ENCODE peak calls at places on chromosomes 5 and 9, in eight cellular contexts. P is NCI-H1436, B is choroid plexus epithelial cell, L is heart right ventricle, F is stomach, O is endothelial cell, Q is OCI-M1, N is EL. M is an unnamed sample.

GRCh38 chr5:135173662-135174290 is 139.7 kb upstream of the PITX1 start:
- DNase-seq in P (no peak), B (no peak), L (no peak), F (no peak), O (no peak), Q (peak; percentile 85), N (no peak), M (no peak)

GRCh38 chr5:181190711-181191525 is 14.1 kb downstream of the TRIM7 start:
- DNase-seq in P (no peak), B (peak; percentile 63), L (peak; percentile 63), F (peak; percentile 48), O (peak; percentile 62), Q (no peak), N (peak; percentile 52), M (peak; percentile 63)

GRCh38 chr9:20788526-20789421 is 104.7 kb downstream of the FOCAD start:
- DNase-seq in P (no peak), B (peak; percentile 54), L (no peak), F (no peak), O (no peak), Q (no peak), N (no peak), M (peak; percentile 64)

GRCh38 chr9:131868766-131869165 is 128.9 kb upstream of the RAPGEF1 start:
- DNase-seq in P (no peak), B (no peak), L (no peak), F (no peak), O (no peak), Q (no peak), N (no peak), M (no peak)

GRCh38 chr9:131513177-131513576 is 10.5 kb downstream of the POMT1 start:
- DNase-seq in P (no peak), B (no peak), L (no peak), F (no peak), O (no peak), Q (no peak), N (no peak), M (no peak)

GRCh38 chr5:53871050-53871449 is 310.6 kb downstream of the NDUFS4 start:
- DNase-seq in P (no peak), B (peak; percentile 33), L (no peak), F (no peak), O (no peak), Q (peak; percentile 58), N (no peak), M (no peak)

GRCh38 chr5:68285857-68286611 is 70.5 kb downstream of the PIK3R1 start:
- DNase-seq in P (peak; percentile 19), B (peak; percentile 79), L (no peak), F (no peak), O (no peak), Q (peak; percentile 74), N (peak; percentile 65), M (no peak)

GRCh38 chr5:150559701-150560100 is 51.8 kb downstream of the NDST1 start:
- DNase-seq in P (no peak), B (peak; percentile 57), L (no peak), F (no peak), O (no peak), Q (no peak), N (peak; percentile 55), M (no peak)

GRCh38 chr9:79763861-79764260 is 192.1 kb downstream of the TLE4 start:
- DNase-seq in P (no peak), B (peak; percentile 18), L (no peak), F (peak; percentile 26), O (no peak), Q (peak; percentile 4), N (no peak), M (no peak)

GRCh38 chr9:107712390-107712789 is 222.8 kb upstream of the KLF4 start:
- DNase-seq in P (no peak), B (peak; percentile 82), L (no peak), F (no peak), O (no peak), Q (peak; percentile 79), N (peak; percentile 73), M (no peak)

GRCh38 chr5:116234681-116235080 is 149.9 kb downstream of the COMMD10 start:
- DNase-seq in P (no peak), B (no peak), L (no peak), F (no peak), O (no peak), Q (no peak), N (no peak), M (no peak)

GRCh38 chr9:385818-386398 is 171.2 kb downstream of the DOCK8 start:
- DNase-seq in P (peak; percentile 25), B (peak; percentile 75), L (no peak), F (peak; percentile 57), O (peak; percentile 64), Q (peak; percentile 10), N (peak; percentile 46), M (peak; percentile 69)

GRCh38 chr9:18208166-18209059 is 265.5 kb upstream of the ADAMTSL1 start:
- DNase-seq in P (peak; percentile 22), B (peak; percentile 55), L (no peak), F (peak; percentile 73), O (peak; percentile 69), Q (peak; percentile 30), N (peak; percentile 37), M (peak; percentile 42)

GRCh38 chr5:159905496-159905895 is 10.8 kb upstream of the ADRA1B start:
- DNase-seq in P (no peak), B (peak; percentile 76), L (no peak), F (no peak), O (no peak), Q (peak; percentile 4), N (peak; percentile 94), M (no peak)

GRCh38 chr5:170420809-170421412 is 31.7 kb upstream of the KCNMB1 start:
- DNase-seq in P (no peak), B (peak; percentile 87), L (no peak), F (peak; percentile 51), O (peak; percentile 76), Q (peak; percentile 79), N (peak; percentile 62), M (peak; percentile 57)

M was measured in D341Med.